ENCODE peak calls at places on chromosome 12, in nine cellular contexts. E, H, F, T, W, J, M, N and Y are unnamed samples.

GRCh38 chr12:30796508-30796780 is 41.7 kb upstream of the CAPRIN2 start:
- DNase-seq in E (peak), H (no peak), F (peak), T (no peak), W (peak), J (peak), M (no peak), N (peak), Y (no peak)

GRCh38 chr12:114961491-114961890 is 277.5 kb upstream of the TBX3 start:
- DNase-seq in E (no peak), H (no peak), F (no peak), T (no peak), W (no peak), J (no peak), M (no peak), N (no peak), Y (no peak)

GRCh38 chr12:131636940-131637750 is 73.7 kb upstream of the SFSWAP start:
- DNase-seq in E (peak), H (no peak), F (no peak), T (no peak), W (no peak), J (no peak), M (peak), N (no peak), Y (no peak)

GRCh38 chr12:67593041-67593870 is 55.3 kb upstream of the DYRK2 start:
- DNase-seq in E (no peak), H (peak), F (peak), T (no peak), W (peak), J (peak), M (no peak), N (peak), Y (no peak)

GRCh38 chr12:11718105-11718504 is 68.6 kb downstream of the ETV6 start:
- DNase-seq in E (no peak), H (no peak), F (no peak), T (no peak), W (no peak), J (no peak), M (no peak), N (no peak), Y (no peak)

GRCh38 chr12:116188581-116188980 is 88.9 kb downstream of the MED13L start:
- DNase-seq in E (no peak), H (no peak), F (no peak), T (no peak), W (no peak), J (no peak), M (no peak), N (no peak), Y (no peak)

GRCh38 chr12:119592232-119592631 is 1.3 kb upstream of the TMEM233 start:
- DNase-seq in E (no peak), H (no peak), F (peak), T (no peak), W (peak), J (peak), M (no peak), N (peak), Y (no peak)

GRCh38 chr12:111152581-111152980 is 216.3 kb downstream of the PHETA1 start:
- DNase-seq in E (no peak), H (no peak), F (no peak), T (no peak), W (no peak), J (no peak), M (no peak), N (no peak), Y (no peak)

GRCh38 chr12:120100630-120101029 is 15.9 kb downstream of the RAB35 start:
- DNase-seq in E (peak), H (no peak), F (peak), T (no peak), W (no peak), J (no peak), M (peak), N (peak), Y (no peak)

GRCh38 chr12:6536894-6537579 is 2.7 kb downstream of the GAPDH start:
- DNase-seq in E (no peak), H (no peak), F (peak), T (no peak), W (no peak), J (peak), M (no peak), N (no peak), Y (no peak)

GRCh38 chr12:59005195-59005961 is 85.1 kb upstream of the LRIG3 start:
- DNase-seq in E (no peak), H (no peak), F (peak), T (no peak), W (peak), J (no peak), M (no peak), N (peak), Y (no peak)

GRCh38 chr12:45407188-45407850 is 191.4 kb downstream of the ANO6 start:
- DNase-seq in E (no peak), H (peak), F (peak), T (no peak), W (peak), J (no peak), M (no peak), N (peak), Y (no peak)

GRCh38 chr12:52036587-52037171 is 14.6 kb upstream of the NR4A1 start:
- DNase-seq in E (peak), H (peak), F (peak), T (peak), W (peak), J (peak), M (peak), N (peak), Y (peak)

GRCh38 chr12:6998708-6999451 is 19.4 kb downstream of the LPCAT3 start:
- DNase-seq in E (no peak), H (no peak), F (peak), T (no peak), W (no peak), J (peak), M (no peak), N (peak), Y (no peak)

GRCh38 chr12:113770389-113770865 is 195.7 kb downstream of the RBM19 start:
- DNase-seq in E (no peak), H (no peak), F (no peak), T (no peak), W (no peak), J (no peak), M (no peak), N (no peak), Y (no peak)

GRCh38 chr12:58368001-58368400 is 426.6 kb downstream of the ATP23 start:
- DNase-seq in E (no peak), H (no peak), F (peak), T (no peak), W (no peak), J (no peak), M (no peak), N (peak), Y (no peak)

GRCh38 chr12:5716221-5716620 is 228.8 kb downstream of the ANO2 start:
- DNase-seq in E (no peak), H (no peak), F (no peak), T (no peak), W (no peak), J (no peak), M (no peak), N (no peak), Y (no peak)

GRCh38 chr12:131775904-131776889 is 52.0 kb upstream of the MMP17 start:
- DNase-seq in E (no peak), H (no peak), F (no peak), T (peak), W (no peak), J (no peak), M (no peak), N (no peak), Y (peak)

GRCh38 chr12:105141320-105141918 is 33.9 kb downstream of the WASHC4 start:
- DNase-seq in E (no peak), H (no peak), F (no peak), T (no peak), W (no peak), J (no peak), M (no peak), N (no peak), Y (no peak)

GRCh38 chr12:123445388-123446344 is 9.2 kb upstream of the RILPL2 start:
- DNase-seq in E (peak), H (peak), F (peak), T (no peak), W (peak), J (no peak), M (no peak), N (no peak), Y (no peak)

GRCh38 chr12:64083285-64084210 is 138.5 kb downstream of the KICS2 start:
- DNase-seq in E (peak), H (peak), F (peak), T (no peak), W (peak), J (peak), M (no peak), N (peak), Y (no peak)

GRCh38 chr12:18430425-18431048 is 169.2 kb downstream of the PIK3C2G start:
- DNase-seq in E (no peak), H (peak), F (peak), T (no peak), W (peak), J (peak), M (no peak), N (peak), Y (no peak)

GRCh38 chr12:18479266-18479665 is 217.9 kb downstream of the PIK3C2G start:
- DNase-seq in E (no peak), H (no peak), F (no peak), T (no peak), W (no peak), J (peak), M (no peak), N (no peak), Y (no peak)

GRCh38 chr12:61009167-61009566 is 1251.0 kb upstream of the USP15 start:
- DNase-seq in E (no peak), H (no peak), F (no peak), T (no peak), W (peak), J (peak), M (no peak), N (no peak), Y (no peak)

GRCh38 chr12:52203126-52203921 is 11.5 kb upstream of the KRT80 start:
- DNase-seq in E (peak), H (peak), F (peak), T (no peak), W (no peak), J (peak), M (peak), N (peak), Y (no peak)

GRCh38 chr12:122040579-122041386 is 19.1 kb downstream of the BCL7A start:
- DNase-seq in E (no peak), H (peak), F (no peak), T (no peak), W (no peak), J (no peak), M (no peak), N (no peak), Y (no peak)
- TF ChIP-seq CTCF in E (no peak), H (no peak), F (no peak), T (no peak), W (no peak), J (no peak), M (no peak), N (no peak), Y (no peak)

GRCh38 chr12:124940393-124941169 is 26.1 kb upstream of the UBC start:
- DNase-seq in E (peak), H (peak), F (peak), T (peak), W (peak), J (peak), M (peak), N (peak), Y (peak)

GRCh38 chr12:124938066-124938465 is 23.6 kb upstream of the UBC start:
- DNase-seq in E (no peak), H (no peak), F (peak), T (no peak), W (no peak), J (peak), M (no peak), N (no peak), Y (no peak)

GRCh38 chr12:124939428-124940142 is 25.1 kb upstream of the UBC start:
- DNase-seq in E (peak), H (peak), F (peak), T (peak), W (peak), J (peak), M (peak), N (peak), Y (peak)

GRCh38 chr12:124940143-124940392 is 25.6 kb upstream of the UBC start:
- DNase-seq in E (no peak), H (no peak), F (no peak), T (no peak), W (no peak), J (no peak), M (no peak), N (no peak), Y (no peak)

GRCh38 chr12:124938606-124939427 is 24.4 kb upstream of the UBC start:
- DNase-seq in E (peak), H (peak), F (peak), T (peak), W (peak), J (peak), M (no peak), N (peak), Y (no peak)
- TF ChIP-seq CTCF in E (peak), H (no peak), F (peak), T (peak), W (peak), J (peak), M (no peak), N (no peak), Y (no peak)

DNA sequence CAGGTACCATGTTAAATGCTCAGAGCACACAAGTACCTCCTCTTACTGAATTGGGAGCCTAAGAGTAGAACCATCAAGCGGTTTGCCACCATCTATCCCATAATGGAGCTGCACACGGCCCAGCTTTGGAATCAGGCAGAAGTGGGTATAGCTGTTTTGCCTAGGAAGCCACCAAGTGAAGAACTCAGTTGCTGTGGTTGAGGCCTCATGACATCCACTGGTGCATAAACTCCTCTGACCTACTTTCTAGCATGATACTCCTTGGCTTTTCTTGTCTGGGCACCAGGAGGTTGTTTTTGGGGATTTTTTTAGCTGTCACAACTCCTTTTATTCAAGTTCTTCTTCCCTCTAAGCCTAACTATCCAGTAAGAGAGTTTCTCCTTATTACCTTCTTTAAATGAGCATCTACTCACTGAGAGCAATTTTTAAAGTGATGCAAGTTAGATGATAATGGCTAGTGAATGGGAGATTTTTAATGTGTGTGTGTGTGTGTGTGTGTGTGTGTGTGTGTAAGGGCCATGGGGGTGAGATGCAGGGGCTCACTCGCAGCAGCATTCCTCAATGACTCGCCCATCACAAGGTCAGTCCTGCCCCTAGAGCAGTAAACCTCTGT is 20.9 kb upstream of the KRAS start:
- DNase-seq in E (no peak), H (no peak), F (no peak), T (no peak), W (no peak), J (no peak), M (no peak), N (no peak), Y (no peak)
- TF ChIP-seq CTCF in E (no peak), H (no peak), F (no peak), T (no peak), W (no peak), J (no peak), M (no peak), N (no peak), Y (no peak)

DNA sequence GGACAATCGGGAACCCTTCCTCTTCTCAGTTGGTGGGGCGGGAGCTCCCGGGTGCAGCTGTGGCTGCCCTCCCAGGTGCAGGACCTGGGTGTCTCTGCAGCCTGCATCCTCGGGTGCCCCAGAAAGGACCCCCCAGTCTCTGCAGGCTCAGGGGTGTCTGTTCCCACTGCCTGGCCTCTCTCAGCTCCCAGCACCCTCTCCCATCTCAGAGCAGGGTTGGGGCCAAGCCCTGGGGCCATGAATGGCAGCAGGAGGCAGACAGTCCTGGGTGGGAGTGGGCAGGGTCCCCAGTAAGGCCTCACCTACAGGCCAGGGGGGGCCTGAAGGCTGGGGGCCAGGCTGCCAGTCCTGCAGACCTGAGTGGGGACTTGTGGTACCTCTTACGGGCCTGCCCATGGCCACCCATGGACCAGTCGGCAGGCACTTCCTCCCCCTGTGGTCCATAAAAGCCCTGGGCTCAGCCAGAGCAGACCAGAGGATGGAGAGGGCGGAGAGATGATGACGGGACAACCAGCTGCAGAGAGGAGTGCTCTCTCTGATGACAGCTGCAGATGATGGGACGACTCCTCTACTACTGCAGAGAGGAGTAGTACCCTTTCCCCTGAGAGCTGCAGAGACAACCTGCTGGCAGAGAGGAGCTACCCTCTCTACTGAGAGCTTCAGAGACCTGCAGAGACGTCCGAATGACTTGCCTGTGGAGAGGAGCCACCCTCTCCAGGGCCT is 26.6 kb downstream of the TCHP start:
- DNase-seq in E (peak), H (no peak), F (no peak), T (no peak), W (no peak), J (no peak), M (no peak), N (no peak), Y (no peak)
- TF ChIP-seq CTCF in E (no peak), H (no peak), F (no peak), T (no peak), W (no peak), J (no peak), M (no peak), N (no peak), Y (no peak)

GRCh38 chr12:15910468-15910863 is 666 bp upstream of the DERA start:
- DNase-seq in E (no peak), H (no peak), F (no peak), T (no peak), W (no peak), J (no peak), M (no peak), N (no peak), Y (no peak)

DNA sequence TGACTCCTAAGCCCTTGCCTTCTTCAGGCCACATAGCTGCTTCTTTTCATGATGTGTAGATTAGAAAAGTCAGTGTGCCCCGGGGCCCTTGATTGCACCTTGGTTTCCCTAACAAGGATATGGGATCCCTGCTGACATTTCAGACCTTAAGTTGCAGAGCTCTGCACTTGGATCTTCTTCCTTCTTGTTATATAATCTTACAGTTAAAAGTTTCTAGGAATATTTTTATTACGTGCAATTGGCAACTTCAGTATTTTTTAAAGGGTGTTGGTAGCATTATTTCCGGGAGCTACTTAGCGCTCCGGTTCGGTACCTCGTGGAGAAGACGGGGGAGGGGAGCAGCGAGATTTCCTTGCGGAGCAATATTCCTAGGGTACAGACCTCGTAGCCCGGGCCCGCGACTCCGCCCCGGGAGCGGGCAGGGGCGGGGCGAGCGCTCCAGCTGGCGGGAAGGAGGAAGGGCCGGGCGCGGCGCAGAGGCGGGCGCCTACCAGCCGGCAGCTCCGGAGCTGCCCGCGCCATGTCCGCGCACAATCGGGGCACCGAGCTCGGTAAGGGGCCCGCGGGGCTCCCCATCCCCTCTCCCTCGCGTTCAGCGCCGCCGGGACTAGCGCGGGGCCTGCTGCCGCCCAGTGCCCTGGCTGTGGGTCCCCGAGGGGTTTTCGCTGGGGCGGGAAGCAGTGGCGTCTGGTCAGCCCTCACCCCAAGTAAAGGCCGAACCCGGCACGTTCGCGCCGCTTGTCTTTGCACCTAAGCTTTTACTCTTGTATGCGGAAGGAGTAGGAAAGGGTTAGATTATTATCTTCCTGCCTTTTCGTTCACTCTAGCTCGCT is at the start of gene DERA:
- DNase-seq in E (peak), H (peak), F (peak), T (peak), W (peak), J (peak), M (peak), N (peak), Y (peak)
- TF ChIP-seq CTCF in E (peak), H (no peak), F (no peak), T (peak), W (no peak), J (no peak), M (peak), N (no peak), Y (no peak)

GRCh38 chr12:121223283-121223946 is 13.5 kb downstream of the P2RX4 start:
- DNase-seq in E (no peak), H (no peak), F (no peak), T (peak), W (peak), J (peak), M (no peak), N (no peak), Y (no peak)
- TF ChIP-seq CTCF in E (no peak), H (no peak), F (peak), T (peak), W (peak), J (peak), M (no peak), N (peak), Y (no peak)